ENCODE peak calls at places on chromosomes 6 and 20, in eight cellular contexts. One of them, this sample, is unnamed.

GRCh38 chr6:14984454-14984853 is 261.4 kb upstream of the JARID2 start:
- DNase-seq in aorta: no peak
- DNase-seq in SJCRH30: peak; percentile 81
- DNase-seq in CD4-positive, alpha-beta T cell: no peak
- DNase-seq in uterus: no peak
- DNase-seq in HL-60: no peak
- DNase-seq in SK-N-SH: no peak
- DNase-seq in GM23338: no peak
- DNase-seq in this sample: no peak

GRCh38 chr20:64099086-64099786 is 8.1 kb downstream of the NPBWR2 start:
- DNase-seq in aorta: no peak
- DNase-seq in SJCRH30: no peak
- DNase-seq in CD4-positive, alpha-beta T cell: no peak
- DNase-seq in uterus: no peak
- DNase-seq in HL-60: no peak
- DNase-seq in SK-N-SH: no peak
- DNase-seq in GM23338: no peak
- DNase-seq in this sample: no peak

GRCh38 chr6:91633374-91634184 is 1046.7 kb upstream of the MAP3K7 start:
- DNase-seq in aorta: no peak
- DNase-seq in SJCRH30: no peak
- DNase-seq in CD4-positive, alpha-beta T cell: no peak
- DNase-seq in uterus: no peak
- DNase-seq in HL-60: no peak
- DNase-seq in SK-N-SH: no peak
- DNase-seq in GM23338: no peak
- DNase-seq in this sample: no peak

GRCh38 chr6:707576-708236 is 14.8 kb upstream of the EXOC2 start:
- DNase-seq in aorta: no peak
- DNase-seq in SJCRH30: no peak
- DNase-seq in CD4-positive, alpha-beta T cell: no peak
- DNase-seq in uterus: no peak
- DNase-seq in HL-60: no peak
- DNase-seq in SK-N-SH: no peak
- DNase-seq in GM23338: no peak
- DNase-seq in this sample: no peak

GRCh38 chr20:50187403-50188051 is 3.1 kb upstream of the CEBPB start:
- DNase-seq in aorta: no peak
- DNase-seq in SJCRH30: no peak
- DNase-seq in CD4-positive, alpha-beta T cell: no peak
- DNase-seq in uterus: peak; percentile 59
- DNase-seq in HL-60: peak; percentile 65
- DNase-seq in SK-N-SH: no peak
- DNase-seq in GM23338: peak; percentile 46
- DNase-seq in this sample: no peak

GRCh38 chr6:31145386-31145785 is 6.5 kb upstream of the PSORS1C2 start:
- DNase-seq in aorta: no peak
- DNase-seq in SJCRH30: no peak
- DNase-seq in CD4-positive, alpha-beta T cell: no peak
- DNase-seq in uterus: no peak
- DNase-seq in HL-60: no peak
- DNase-seq in SK-N-SH: no peak
- DNase-seq in GM23338: no peak
- DNase-seq in this sample: no peak

GRCh38 chr20:37202267-37202943 is 23.1 kb upstream of the MROH8 start:
- DNase-seq in aorta: no peak
- DNase-seq in SJCRH30: peak; percentile 50
- DNase-seq in CD4-positive, alpha-beta T cell: no peak
- DNase-seq in uterus: peak; percentile 59
- DNase-seq in HL-60: peak; percentile 23
- DNase-seq in SK-N-SH: peak; percentile 66
- DNase-seq in GM23338: peak; percentile 73
- DNase-seq in this sample: no peak

GRCh38 chr6:114210467-114210866 is 132.4 kb downstream of the HS3ST5 start:
- DNase-seq in aorta: no peak
- DNase-seq in SJCRH30: no peak
- DNase-seq in CD4-positive, alpha-beta T cell: no peak
- DNase-seq in uterus: no peak
- DNase-seq in HL-60: no peak
- DNase-seq in SK-N-SH: no peak
- DNase-seq in GM23338: no peak
- DNase-seq in this sample: no peak

GRCh38 chr6:7148100-7148822 is 40.5 kb downstream of the RREB1 start:
- DNase-seq in aorta: no peak
- DNase-seq in SJCRH30: no peak
- DNase-seq in CD4-positive, alpha-beta T cell: no peak
- DNase-seq in uterus: no peak
- DNase-seq in HL-60: no peak
- DNase-seq in SK-N-SH: no peak
- DNase-seq in GM23338: no peak
- DNase-seq in this sample: no peak

GRCh38 chr20:24911461-24911860 is 37.6 kb upstream of the CST7 start:
- DNase-seq in aorta: no peak
- DNase-seq in SJCRH30: no peak
- DNase-seq in CD4-positive, alpha-beta T cell: no peak
- DNase-seq in uterus: no peak
- DNase-seq in HL-60: no peak
- DNase-seq in SK-N-SH: no peak
- DNase-seq in GM23338: peak; percentile 1
- DNase-seq in this sample: no peak

GRCh38 chr6:71090216-71090615 is 133.4 kb upstream of the B3GAT2 start:
- DNase-seq in aorta: no peak
- DNase-seq in SJCRH30: no peak
- DNase-seq in CD4-positive, alpha-beta T cell: no peak
- DNase-seq in uterus: no peak
- DNase-seq in HL-60: no peak
- DNase-seq in SK-N-SH: no peak
- DNase-seq in GM23338: no peak
- DNase-seq in this sample: no peak

DNA sequence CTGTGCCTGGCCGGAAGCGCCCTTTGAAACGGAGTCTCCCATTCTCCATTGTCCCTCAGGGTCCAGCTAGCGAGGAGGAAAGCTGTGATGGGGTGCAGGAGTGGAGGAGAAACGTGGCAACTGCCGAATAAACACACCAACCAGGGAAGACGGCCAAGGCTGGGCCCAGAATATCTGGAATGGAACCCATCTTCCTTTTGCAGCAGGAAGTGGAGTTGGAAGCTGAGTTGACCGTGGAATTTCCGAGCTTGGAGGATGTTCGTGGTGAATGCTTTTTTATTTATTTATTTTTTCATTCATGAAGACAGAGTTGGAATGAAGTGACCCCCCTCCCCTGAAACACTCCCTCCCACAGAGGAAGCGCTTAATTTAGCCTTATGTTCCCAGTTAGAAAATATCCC is 105.6 kb upstream of the RNF24 start:
- DNase-seq in aorta: no peak
- DNase-seq in SJCRH30: no peak
- DNase-seq in CD4-positive, alpha-beta T cell: no peak
- DNase-seq in uterus: no peak
- DNase-seq in HL-60: no peak
- DNase-seq in SK-N-SH: no peak
- DNase-seq in GM23338: no peak
- DNase-seq in this sample: no peak
- H3K27ac ChIP-seq in aorta: no peak overlapping the region
- H3K27ac ChIP-seq in SJCRH30: no peak overlapping the region
- H3K27ac ChIP-seq in CD4-positive, alpha-beta T cell: no peak overlapping the region
- H3K27ac ChIP-seq in uterus: no peak overlapping the region
- H3K27ac ChIP-seq in HL-60: no peak overlapping the region
- H3K27ac ChIP-seq in SK-N-SH: no peak overlapping the region
- H3K27ac ChIP-seq in GM23338: no peak overlapping the region
- H3K27ac ChIP-seq in this sample: no peak overlapping the region

GRCh38 chr6:131427441-131428051 is 145.5 kb upstream of the ARG1 start:
- DNase-seq in aorta: no peak
- DNase-seq in SJCRH30: no peak
- DNase-seq in CD4-positive, alpha-beta T cell: no peak
- DNase-seq in uterus: no peak
- DNase-seq in HL-60: no peak
- DNase-seq in SK-N-SH: no peak
- DNase-seq in GM23338: no peak
- DNase-seq in this sample: no peak
- H3K27ac ChIP-seq in aorta: no peak overlapping the region
- H3K27ac ChIP-seq in SJCRH30: no peak overlapping the region
- H3K27ac ChIP-seq in CD4-positive, alpha-beta T cell: no peak overlapping the region
- H3K27ac ChIP-seq in uterus: no peak overlapping the region
- H3K27ac ChIP-seq in HL-60: no peak overlapping the region
- H3K27ac ChIP-seq in SK-N-SH: no peak overlapping the region
- H3K27ac ChIP-seq in GM23338: no peak overlapping the region
- H3K27ac ChIP-seq in this sample: no peak overlapping the region

DNA sequence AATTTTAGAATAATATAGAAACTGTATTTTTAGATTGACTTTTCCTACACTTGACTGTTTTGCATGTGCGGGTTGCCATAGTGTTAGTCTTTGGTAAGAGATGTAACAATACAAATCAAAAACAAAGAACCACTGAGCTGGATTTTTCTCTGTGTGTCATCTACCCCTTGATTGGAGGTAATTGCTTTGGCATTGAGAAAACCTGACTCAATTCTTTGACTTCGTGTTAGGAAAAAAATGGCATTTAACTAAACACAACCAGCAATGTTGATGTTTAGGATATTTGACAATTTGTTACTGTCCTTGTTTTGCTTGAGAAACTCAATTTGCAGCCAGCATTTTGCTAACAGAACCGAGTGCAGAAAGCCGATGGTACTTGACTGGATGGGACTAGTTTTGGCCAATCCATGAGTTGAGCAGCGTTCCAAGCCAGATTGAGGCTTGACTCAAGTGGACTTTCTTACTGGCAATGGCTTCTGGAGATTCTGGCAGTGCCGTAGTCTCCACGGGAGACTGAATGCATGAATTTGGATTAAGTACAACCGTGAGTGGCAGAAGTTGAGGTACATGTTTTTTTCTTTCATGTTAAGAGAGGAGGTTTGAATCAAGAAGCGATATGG is 17.1 kb downstream of the TPBG start:
- DNase-seq in aorta: no peak
- DNase-seq in SJCRH30: no peak
- DNase-seq in CD4-positive, alpha-beta T cell: no peak
- DNase-seq in uterus: no peak
- DNase-seq in HL-60: no peak
- DNase-seq in SK-N-SH: no peak
- DNase-seq in GM23338: no peak
- DNase-seq in this sample: no peak
- H3K27ac ChIP-seq in aorta: no peak overlapping the region
- H3K27ac ChIP-seq in SJCRH30: no peak overlapping the region
- H3K27ac ChIP-seq in CD4-positive, alpha-beta T cell: no peak overlapping the region
- H3K27ac ChIP-seq in uterus: no peak overlapping the region
- H3K27ac ChIP-seq in HL-60: no peak overlapping the region
- H3K27ac ChIP-seq in SK-N-SH: no peak overlapping the region
- H3K27ac ChIP-seq in GM23338: peak overlapping the region; percentile 29
- H3K27ac ChIP-seq in this sample: no peak overlapping the region

GRCh38 chr6:147345902-147346301 is 141.7 kb downstream of the STXBP5 start:
- DNase-seq in aorta: no peak
- DNase-seq in SJCRH30: no peak
- DNase-seq in CD4-positive, alpha-beta T cell: no peak
- DNase-seq in uterus: no peak
- DNase-seq in HL-60: no peak
- DNase-seq in SK-N-SH: no peak
- DNase-seq in GM23338: no peak
- DNase-seq in this sample: no peak
- H3K27ac ChIP-seq in aorta: no peak overlapping the region
- H3K27ac ChIP-seq in SJCRH30: no peak overlapping the region
- H3K27ac ChIP-seq in CD4-positive, alpha-beta T cell: no peak overlapping the region
- H3K27ac ChIP-seq in uterus: no peak overlapping the region
- H3K27ac ChIP-seq in HL-60: no peak overlapping the region
- H3K27ac ChIP-seq in SK-N-SH: no peak overlapping the region
- H3K27ac ChIP-seq in GM23338: no peak overlapping the region
- H3K27ac ChIP-seq in this sample: no peak overlapping the region

GRCh38 chr20:14544688-14545087 is 207.3 kb upstream of the FLRT3 start:
- DNase-seq in aorta: no peak
- DNase-seq in SJCRH30: no peak
- DNase-seq in CD4-positive, alpha-beta T cell: no peak
- DNase-seq in uterus: no peak
- DNase-seq in HL-60: no peak
- DNase-seq in SK-N-SH: no peak
- DNase-seq in GM23338: no peak
- DNase-seq in this sample: no peak
- H3K27ac ChIP-seq in aorta: no peak overlapping the region
- H3K27ac ChIP-seq in SJCRH30: no peak overlapping the region
- H3K27ac ChIP-seq in CD4-positive, alpha-beta T cell: no peak overlapping the region
- H3K27ac ChIP-seq in uterus: no peak overlapping the region
- H3K27ac ChIP-seq in HL-60: no peak overlapping the region
- H3K27ac ChIP-seq in SK-N-SH: no peak overlapping the region
- H3K27ac ChIP-seq in GM23338: no peak overlapping the region
- H3K27ac ChIP-seq in this sample: no peak overlapping the region

GRCh38 chr6:167829513-167829912 is 2.8 kb downstream of the AFDN start:
- DNase-seq in aorta: no peak
- DNase-seq in SJCRH30: no peak
- DNase-seq in CD4-positive, alpha-beta T cell: no peak
- DNase-seq in uterus: no peak
- DNase-seq in HL-60: no peak
- DNase-seq in SK-N-SH: no peak
- DNase-seq in GM23338: no peak
- DNase-seq in this sample: no peak

GRCh38 chr6:167828325-167828956 is 1.7 kb downstream of the AFDN start:
- DNase-seq in aorta: no peak
- DNase-seq in SJCRH30: no peak
- DNase-seq in CD4-positive, alpha-beta T cell: no peak
- DNase-seq in uterus: no peak
- DNase-seq in HL-60: no peak
- DNase-seq in SK-N-SH: no peak
- DNase-seq in GM23338: no peak
- DNase-seq in this sample: no peak

GRCh38 chr6:167833396-167833763 is 6.7 kb downstream of the AFDN start:
- DNase-seq in aorta: no peak
- DNase-seq in SJCRH30: no peak
- DNase-seq in CD4-positive, alpha-beta T cell: no peak
- DNase-seq in uterus: no peak
- DNase-seq in HL-60: no peak
- DNase-seq in SK-N-SH: no peak
- DNase-seq in GM23338: no peak
- DNase-seq in this sample: no peak

GRCh38 chr6:167832497-167833395 is 6.0 kb downstream of the AFDN start:
- DNase-seq in aorta: no peak
- DNase-seq in SJCRH30: no peak
- DNase-seq in CD4-positive, alpha-beta T cell: no peak
- DNase-seq in uterus: no peak
- DNase-seq in HL-60: no peak
- DNase-seq in SK-N-SH: no peak
- DNase-seq in GM23338: no peak
- DNase-seq in this sample: no peak

GRCh38 chr6:167831281-167831680 is 4.6 kb downstream of the AFDN start:
- DNase-seq in aorta: no peak
- DNase-seq in SJCRH30: no peak
- DNase-seq in CD4-positive, alpha-beta T cell: no peak
- DNase-seq in uterus: no peak
- DNase-seq in HL-60: no peak
- DNase-seq in SK-N-SH: no peak
- DNase-seq in GM23338: no peak
- DNase-seq in this sample: no peak
- H3K27ac ChIP-seq in aorta: no peak overlapping the region
- H3K27ac ChIP-seq in SJCRH30: no peak overlapping the region
- H3K27ac ChIP-seq in CD4-positive, alpha-beta T cell: no peak overlapping the region
- H3K27ac ChIP-seq in uterus: no peak overlapping the region
- H3K27ac ChIP-seq in HL-60: no peak overlapping the region
- H3K27ac ChIP-seq in SK-N-SH: no peak overlapping the region
- H3K27ac ChIP-seq in GM23338: no peak overlapping the region
- H3K27ac ChIP-seq in this sample: no peak overlapping the region